ENCODE peak calls at places on chromosomes 3 and 15, in ten cellular contexts. Z is skeletal muscle cell; K is effector CD4-positive, alpha-beta T cell; R is amniotic stem cell; A is Ammon's horn; Q is fibroblast of pulmonary artery; C is AG20443; B is right cardiac atrium; W is globus pallidus; T is posterior vena cava. Y is an unnamed sample.

GRCh38 chr3:184387174-184387714 is 7.4 kb downstream of the CHRD start:
- DNase-seq in Z (no peak), K (no peak), R (no peak), A (no peak), Q (no peak), C (no peak), B (no peak), W (no peak), T (no peak), Y (no peak)

GRCh38 chr3:89851974-89852621 is 744.7 kb downstream of the EPHA3 start:
- DNase-seq in Z (no peak), K (no peak), R (no peak), A (peak; percentile 7), Q (peak; percentile 49), C (peak; percentile 8), B (peak; percentile 60), W (peak; percentile 29), T (no peak), Y (no peak)

GRCh38 chr3:79032686-79033318 is 735.0 kb downstream of the ROBO1 start:
- DNase-seq in Z (no peak), K (no peak), R (no peak), A (peak; percentile 67), Q (peak; percentile 82), C (peak; percentile 30), B (no peak), W (peak; percentile 72), T (no peak), Y (no peak)

GRCh38 chr3:32401541-32402052 is 9.9 kb downstream of the CMTM7 start:
- DNase-seq in Z (no peak), K (peak; percentile 48), R (peak; percentile 41), A (peak; percentile 84), Q (peak; percentile 87), C (peak; percentile 87), B (peak; percentile 95), W (peak; percentile 69), T (peak; percentile 92), Y (peak; percentile 58)

GRCh38 chr3:149151843-149152242 is 22.4 kb downstream of the HPS3 start:
- DNase-seq in Z (no peak), K (no peak), R (no peak), A (peak; percentile 49), Q (peak; percentile 59), C (peak; percentile 65), B (no peak), W (no peak), T (no peak), Y (no peak)

GRCh38 chr15:25724899-25725298 is 138.2 kb downstream of the ATP10A start:
- DNase-seq in Z (no peak), K (no peak), R (no peak), A (no peak), Q (no peak), C (no peak), B (no peak), W (no peak), T (no peak), Y (no peak)

GRCh38 chr3:109729111-109729510 is 391.8 kb upstream of the DPPA4 start:
- DNase-seq in Z (no peak), K (no peak), R (no peak), A (no peak), Q (peak; percentile 14), C (no peak), B (no peak), W (no peak), T (no peak), Y (no peak)

GRCh38 chr3:38649500-38650247 is at the start of gene SCN5A:
- DNase-seq in Z (no peak), K (peak; percentile 14), R (no peak), A (no peak), Q (peak; percentile 12), C (peak; percentile 83), B (peak; percentile 82), W (no peak), T (peak; percentile 78), Y (no peak)

GRCh38 chr3:177337548-177338331 is 140.5 kb upstream of the TBL1XR1 start:
- DNase-seq in Z (peak; percentile 91), K (no peak), R (no peak), A (no peak), Q (peak; percentile 75), C (peak; percentile 40), B (no peak), W (no peak), T (no peak), Y (no peak)

GRCh38 chr3:13674538-13675185 is 125.7 kb downstream of the FBLN2 start:
- DNase-seq in Z (no peak), K (no peak), R (no peak), A (no peak), Q (no peak), C (no peak), B (no peak), W (no peak), T (no peak), Y (peak; percentile 52)

GRCh38 chr15:62549345-62549970 is 384.4 kb upstream of the C2CD4B start:
- DNase-seq in Z (no peak), K (no peak), R (no peak), A (no peak), Q (peak; percentile 57), C (no peak), B (peak; percentile 58), W (no peak), T (no peak), Y (no peak)

GRCh38 chr3:157255797-157256196 is 95.8 kb upstream of the CCNL1 start:
- DNase-seq in Z (no peak), K (no peak), R (no peak), A (no peak), Q (no peak), C (no peak), B (no peak), W (no peak), T (no peak), Y (no peak)

GRCh38 chr15:59222906-59223579 is 16.4 kb downstream of the LDHAL6B start:
- DNase-seq in Z (no peak), K (no peak), R (no peak), A (no peak), Q (no peak), C (no peak), B (no peak), W (no peak), T (no peak), Y (no peak)

GRCh38 chr15:48062476-48062875 is 58.3 kb upstream of the SLC24A5 start:
- DNase-seq in Z (no peak), K (no peak), R (no peak), A (no peak), Q (peak; percentile 19), C (no peak), B (no peak), W (no peak), T (no peak), Y (no peak)

GRCh38 chr15:61102281-61102680 is 126.8 kb downstream of the RORA start:
- DNase-seq in Z (no peak), K (no peak), R (no peak), A (no peak), Q (no peak), C (no peak), B (no peak), W (no peak), T (no peak), Y (no peak)

GRCh38 chr3:41274944-41275668 is 75.8 kb downstream of the CTNNB1 start:
- DNase-seq in Z (peak; percentile 74), K (no peak), R (no peak), A (no peak), Q (peak; percentile 46), C (peak; percentile 89), B (no peak), W (no peak), T (no peak), Y (no peak)

GRCh38 chr3:53222183-53222901 is 33.5 kb downstream of the TKT start:
- DNase-seq in Z (no peak), K (no peak), R (no peak), A (no peak), Q (no peak), C (no peak), B (no peak), W (no peak), T (peak; percentile 68), Y (no peak)

GRCh38 chr3:117549716-117550115 is 840.1 kb downstream of the TUSC7 start:
- DNase-seq in Z (no peak), K (no peak), R (no peak), A (no peak), Q (no peak), C (no peak), B (no peak), W (no peak), T (no peak), Y (no peak)

GRCh38 chr3:43183456-43183855 is 77.6 kb upstream of the POMGNT2 start:
- DNase-seq in Z (no peak), K (no peak), R (no peak), A (no peak), Q (no peak), C (no peak), B (no peak), W (no peak), T (no peak), Y (no peak)

GRCh38 chr3:63450023-63450422 is 171.9 kb downstream of the SYNPR start:
- DNase-seq in Z (no peak), K (no peak), R (no peak), A (no peak), Q (no peak), C (no peak), B (no peak), W (no peak), T (no peak), Y (no peak)

GRCh38 chr3:103924544-103924943 is 1442.2 kb upstream of the ALCAM start:
- DNase-seq in Z (no peak), K (no peak), R (no peak), A (no peak), Q (no peak), C (no peak), B (no peak), W (no peak), T (no peak), Y (no peak)

GRCh38 chr3:53163459-53164387 is 2.7 kb downstream of the PRKCD start:
- DNase-seq in Z (no peak), K (no peak), R (no peak), A (no peak), Q (peak; percentile 12), C (no peak), B (no peak), W (no peak), T (no peak), Y (no peak)

GRCh38 chr15:101288905-101289513 is 6.0 kb downstream of the SNRPA1 start:
- DNase-seq in Z (no peak), K (peak; percentile 42), R (no peak), A (no peak), Q (peak; percentile 74), C (peak; percentile 62), B (no peak), W (peak; percentile 38), T (no peak), Y (no peak)

GRCh38 chr15:88834211-88834812 is 31.1 kb downstream of the ACAN start:
- DNase-seq in Z (peak; percentile 13), K (no peak), R (no peak), A (peak; percentile 67), Q (peak; percentile 62), C (peak; percentile 70), B (peak; percentile 83), W (peak; percentile 19), T (no peak), Y (peak; percentile 15)

Y was measured in putamen.